ENCODE peak calls at places on chromosomes 6 and 20, in nine cellular contexts. V is cardiac muscle cell, H is endothelial cell, F is brain microvascular endothelial cell, L is pancreas, S is epithelial cell of proximal tubule, E is Calu3, A is mesothelial cell of epicardium, W is AG10803. Q is an unnamed sample.

GRCh38 chr20:47150403-47151152 is 205.9 kb downstream of the ZMYND8 start:
- DNase-seq in S (no peak), H (peak), A (no peak), F (peak), L (peak), V (peak), E (peak), W (peak), Q (no peak)

GRCh38 chr6:42251911-42252637 is 34.4 kb upstream of the MRPS10 start:
- DNase-seq in W (peak), E (peak), F (peak), L (peak), H (no peak), A (no peak), V (peak), S (no peak), Q (no peak)

GRCh38 chr6:109230444-109230843 is 135.1 kb downstream of the CEP57L1 start:
- DNase-seq in A (no peak), S (no peak), F (no peak), V (no peak), W (no peak), H (no peak), L (no peak), E (no peak), Q (no peak)

GRCh38 chr6:106281088-106281487 is 44.5 kb downstream of the ATG5 start:
- DNase-seq in F (no peak), H (no peak), V (no peak), W (peak), S (no peak), A (no peak), L (no peak), E (no peak), Q (no peak)

GRCh38 chr20:35344354-35344837 is 52.2 kb upstream of the FAM83C start:
- DNase-seq in L (no peak), E (no peak), W (peak), H (no peak), A (no peak), S (no peak), V (no peak), F (peak), Q (no peak)

GRCh38 chr20:50215917-50216316 is 25.3 kb downstream of the CEBPB start:
- DNase-seq in S (no peak), E (peak), V (no peak), F (no peak), A (no peak), W (no peak), L (no peak), H (no peak), Q (no peak)

GRCh38 chr6:119148102-119148824 is 69.8 kb upstream of the FAM184A start:
- DNase-seq in S (peak), W (peak), H (peak), A (no peak), L (peak), E (peak), F (peak), V (peak), Q (no peak)

GRCh38 chr6:129709909-129710721 is at the start of gene ARHGAP18:
- DNase-seq in W (peak), L (peak), E (peak), H (peak), F (peak), V (peak), S (peak), A (peak), Q (peak)

GRCh38 chr6:114216789-114217467 is 125.9 kb downstream of the HS3ST5 start:
- DNase-seq in V (no peak), S (no peak), W (no peak), L (no peak), E (no peak), H (no peak), F (no peak), A (no peak), Q (no peak)

GRCh38 chr6:36368921-36369880 is 18.3 kb downstream of the ETV7 start:
- DNase-seq in E (peak), A (no peak), F (peak), L (no peak), V (no peak), H (no peak), S (peak), W (peak), Q (no peak)

GRCh38 chr6:43809417-43810305 is 39.6 kb downstream of the VEGFA start:
- DNase-seq in H (no peak), S (no peak), V (no peak), L (no peak), E (peak), F (peak), W (no peak), A (no peak), Q (no peak)

GRCh38 chr6:112511441-112511840 is 164.3 kb downstream of the RFPL4B start:
- DNase-seq in F (no peak), S (no peak), A (no peak), L (no peak), H (no peak), V (no peak), E (no peak), W (no peak), Q (no peak)

GRCh38 chr6:111715321-111715720 is 109.6 kb upstream of the TRAF3IP2 start:
- DNase-seq in A (no peak), E (no peak), F (no peak), L (no peak), H (no peak), W (no peak), V (no peak), S (no peak), Q (no peak)

GRCh38 chr6:20661721-20662120 is 127.5 kb downstream of the CDKAL1 start:
- DNase-seq in E (no peak), V (no peak), F (no peak), H (no peak), S (no peak), W (peak), L (no peak), A (no peak), Q (no peak)

GRCh38 chr6:10425973-10426780 is 11.3 kb upstream of the TFAP2A start:
- DNase-seq in A (no peak), F (no peak), W (peak), S (no peak), E (peak), H (peak), V (peak), L (no peak), Q (peak)
- TF ChIP-seq CTCF in A (no peak), F (no peak), W (no peak), S (no peak), E (no peak), H (no peak), V (no peak), L (no peak), Q (no peak)

GRCh38 chr6:37698264-37699137 is 818 bp upstream of the MDGA1 start:
- DNase-seq in S (no peak), E (peak), W (peak), L (peak), A (no peak), H (peak), V (peak), F (no peak), Q (no peak)
- TF ChIP-seq CTCF in S (no peak), E (no peak), W (no peak), L (no peak), A (no peak), H (no peak), V (no peak), F (no peak), Q (no peak)

GRCh38 chr6:40804905-40805304 is 217.7 kb upstream of the LRFN2 start:
- DNase-seq in L (no peak), W (no peak), V (no peak), F (no peak), E (no peak), A (no peak), S (no peak), H (no peak), Q (no peak)
- TF ChIP-seq CTCF in L (no peak), W (peak), V (peak), F (peak), E (no peak), A (no peak), S (peak), H (peak), Q (peak)

GRCh38 chr6:144216668-144217218 is 66.4 kb downstream of the STX11 start:
- DNase-seq in L (no peak), A (no peak), E (no peak), F (no peak), S (no peak), H (no peak), V (no peak), W (no peak), Q (no peak)
- TF ChIP-seq CTCF in L (no peak), A (no peak), E (no peak), F (peak), S (no peak), H (no peak), V (no peak), W (peak), Q (no peak)

DNA sequence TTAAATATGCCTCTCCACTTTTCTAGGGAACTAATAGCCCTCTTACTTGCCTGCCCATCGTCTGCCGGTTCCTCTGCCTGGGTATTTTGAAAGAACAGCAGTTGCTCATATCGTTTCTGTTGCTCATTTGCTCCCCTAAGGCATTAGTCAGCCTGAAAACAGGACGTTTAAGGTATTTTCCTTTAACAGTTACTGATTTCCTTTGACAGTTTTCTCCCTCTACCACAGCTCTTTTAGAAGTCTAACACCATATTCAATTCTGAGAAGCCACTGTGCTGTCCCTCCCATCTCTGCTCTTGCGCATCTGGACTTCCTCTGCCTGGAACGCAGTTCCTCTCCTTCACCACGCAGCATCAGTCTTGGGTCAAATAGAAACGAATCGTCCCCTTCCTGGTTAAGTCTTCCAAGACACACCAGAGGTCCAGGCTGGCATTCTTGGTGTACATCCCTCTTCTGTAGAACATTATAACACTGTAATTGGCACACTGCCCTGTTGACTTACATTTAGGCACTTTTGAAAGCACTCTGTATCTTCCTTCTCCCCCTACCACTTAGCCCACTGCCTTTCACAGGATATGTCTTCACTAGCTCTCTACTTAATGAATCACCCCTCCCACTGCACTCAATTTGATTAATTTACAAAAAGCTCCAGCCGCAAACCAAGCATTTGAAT is 141.0 kb upstream of the CARMIL1 start:
- DNase-seq in E (peak), A (no peak), H (no peak), F (peak), V (no peak), S (no peak), L (peak), W (peak), Q (no peak)
- TF ChIP-seq CTCF in E (no peak), A (no peak), H (no peak), F (peak), V (peak), S (no peak), L (no peak), W (peak), Q (peak)